ENCODE peak calls at places on chromosomes 7 and 10, in seven cellular contexts. One of them, this sample, is unnamed.

GRCh38 chr7:18663321-18663720 is 167.8 kb downstream of the HDAC9 start:
- DNase-seq in HCT116: no peak
- DNase-seq in effector memory CD4-positive, alpha-beta T cell: no peak
- DNase-seq in aorta: no peak
- DNase-seq in colonic mucosa: no peak
- DNase-seq in esophagus muscularis mucosa: no peak
- DNase-seq in fibroblast of lung: no peak
- DNase-seq in this sample: peak; percentile 34

GRCh38 chr7:111758332-111758731 is 196.0 kb upstream of the IMMP2L start:
- DNase-seq in effector memory CD4-positive, alpha-beta T cell: no peak
- DNase-seq in fibroblast of lung: no peak
- DNase-seq in colonic mucosa: no peak
- DNase-seq in aorta: no peak
- DNase-seq in HCT116: no peak
- DNase-seq in esophagus muscularis mucosa: no peak
- DNase-seq in this sample: no peak

GRCh38 chr10:118621304-118621942 is 26.0 kb upstream of the PRLHR start:
- DNase-seq in effector memory CD4-positive, alpha-beta T cell: no peak
- DNase-seq in esophagus muscularis mucosa: no peak
- DNase-seq in HCT116: no peak
- DNase-seq in fibroblast of lung: no peak
- DNase-seq in aorta: no peak
- DNase-seq in colonic mucosa: no peak
- DNase-seq in this sample: no peak

GRCh38 chr10:101843032-101843991 is at the start of gene KCNIP2:
- DNase-seq in fibroblast of lung: no peak
- DNase-seq in colonic mucosa: no peak
- DNase-seq in aorta: no peak
- DNase-seq in HCT116: no peak
- DNase-seq in esophagus muscularis mucosa: no peak
- DNase-seq in effector memory CD4-positive, alpha-beta T cell: peak; percentile 64
- DNase-seq in this sample: peak; percentile 88

GRCh38 chr10:128419466-128420019 is 293.3 kb upstream of the MKI67 start:
- DNase-seq in HCT116: no peak
- DNase-seq in fibroblast of lung: no peak
- DNase-seq in colonic mucosa: no peak
- DNase-seq in esophagus muscularis mucosa: peak; percentile 66
- DNase-seq in effector memory CD4-positive, alpha-beta T cell: no peak
- DNase-seq in aorta: no peak
- DNase-seq in this sample: no peak

GRCh38 chr10:48792687-48793096 is 108.0 kb downstream of the WDFY4 start:
- DNase-seq in fibroblast of lung: peak; percentile 87
- DNase-seq in aorta: no peak
- DNase-seq in HCT116: no peak
- DNase-seq in colonic mucosa: no peak
- DNase-seq in esophagus muscularis mucosa: peak; percentile 81
- DNase-seq in effector memory CD4-positive, alpha-beta T cell: no peak
- DNase-seq in this sample: no peak

GRCh38 chr7:108010377-108010776 is 7.4 kb upstream of the LAMB1 start:
- DNase-seq in aorta: no peak
- DNase-seq in colonic mucosa: no peak
- DNase-seq in fibroblast of lung: no peak
- DNase-seq in esophagus muscularis mucosa: no peak
- DNase-seq in effector memory CD4-positive, alpha-beta T cell: no peak
- DNase-seq in HCT116: no peak
- DNase-seq in this sample: no peak

GRCh38 chr10:18681366-18681765 is 22.1 kb downstream of the ARL5B start:
- DNase-seq in effector memory CD4-positive, alpha-beta T cell: no peak
- DNase-seq in colonic mucosa: no peak
- DNase-seq in HCT116: no peak
- DNase-seq in aorta: no peak
- DNase-seq in fibroblast of lung: peak; percentile 51
- DNase-seq in esophagus muscularis mucosa: no peak
- DNase-seq in this sample: no peak

GRCh38 chr7:139614886-139615285 is 91.4 kb downstream of the CLEC2L start:
- DNase-seq in aorta: no peak
- DNase-seq in HCT116: no peak
- DNase-seq in fibroblast of lung: no peak
- DNase-seq in effector memory CD4-positive, alpha-beta T cell: no peak
- DNase-seq in esophagus muscularis mucosa: no peak
- DNase-seq in colonic mucosa: no peak
- DNase-seq in this sample: no peak

GRCh38 chr10:35563266-35563891 is 41.8 kb upstream of the GJD4 start:
- DNase-seq in HCT116: peak; percentile 49
- DNase-seq in colonic mucosa: peak; percentile 45
- DNase-seq in aorta: no peak
- DNase-seq in effector memory CD4-positive, alpha-beta T cell: no peak
- DNase-seq in fibroblast of lung: peak; percentile 60
- DNase-seq in esophagus muscularis mucosa: peak; percentile 92
- DNase-seq in this sample: peak; percentile 83

GRCh38 chr7:2956526-2957368 is 86.9 kb downstream of the CARD11 start:
- DNase-seq in colonic mucosa: no peak
- DNase-seq in fibroblast of lung: peak; percentile 71
- DNase-seq in effector memory CD4-positive, alpha-beta T cell: no peak
- DNase-seq in esophagus muscularis mucosa: no peak
- DNase-seq in aorta: peak; percentile 17
- DNase-seq in HCT116: peak; percentile 15
- DNase-seq in this sample: no peak

GRCh38 chr7:105769951-105770628 is 106.3 kb downstream of the ATXN7L1 start:
- DNase-seq in esophagus muscularis mucosa: no peak
- DNase-seq in colonic mucosa: no peak
- DNase-seq in effector memory CD4-positive, alpha-beta T cell: no peak
- DNase-seq in fibroblast of lung: no peak
- DNase-seq in HCT116: peak; percentile 61
- DNase-seq in aorta: no peak
- DNase-seq in this sample: peak; percentile 35

GRCh38 chr10:120897343-120897742 is 46.2 kb downstream of the WDR11 start:
- DNase-seq in fibroblast of lung: no peak
- DNase-seq in esophagus muscularis mucosa: no peak
- DNase-seq in effector memory CD4-positive, alpha-beta T cell: no peak
- DNase-seq in colonic mucosa: no peak
- DNase-seq in HCT116: no peak
- DNase-seq in aorta: no peak
- DNase-seq in this sample: no peak

GRCh38 chr10:74743401-74743800 is 83.0 kb upstream of the KAT6B start:
- DNase-seq in HCT116: no peak
- DNase-seq in aorta: no peak
- DNase-seq in esophagus muscularis mucosa: no peak
- DNase-seq in fibroblast of lung: no peak
- DNase-seq in effector memory CD4-positive, alpha-beta T cell: no peak
- DNase-seq in colonic mucosa: no peak
- DNase-seq in this sample: no peak

GRCh38 chr10:77648472-77648871 is 10.9 kb upstream of the KCNMA1 start:
- DNase-seq in colonic mucosa: no peak
- DNase-seq in aorta: no peak
- DNase-seq in esophagus muscularis mucosa: no peak
- DNase-seq in effector memory CD4-positive, alpha-beta T cell: no peak
- DNase-seq in HCT116: no peak
- DNase-seq in fibroblast of lung: no peak
- DNase-seq in this sample: no peak

GRCh38 chr10:11647676-11648075 is 36.2 kb upstream of the USP6NL start:
- DNase-seq in fibroblast of lung: no peak
- DNase-seq in colonic mucosa: no peak
- DNase-seq in effector memory CD4-positive, alpha-beta T cell: no peak
- DNase-seq in esophagus muscularis mucosa: no peak
- DNase-seq in HCT116: no peak
- DNase-seq in aorta: no peak
- DNase-seq in this sample: no peak

GRCh38 chr10:123150986-123151738 is 3.0 kb upstream of the BUB3 start:
- DNase-seq in aorta: peak; percentile 73
- DNase-seq in effector memory CD4-positive, alpha-beta T cell: no peak
- DNase-seq in colonic mucosa: peak; percentile 31
- DNase-seq in fibroblast of lung: peak; percentile 19
- DNase-seq in esophagus muscularis mucosa: peak; percentile 90
- DNase-seq in HCT116: no peak
- DNase-seq in this sample: peak; percentile 82

GRCh38 chr7:80681272-80681885 is 42.9 kb downstream of the CD36 start:
- DNase-seq in HCT116: peak; percentile 45
- DNase-seq in effector memory CD4-positive, alpha-beta T cell: no peak
- DNase-seq in aorta: no peak
- DNase-seq in esophagus muscularis mucosa: no peak
- DNase-seq in colonic mucosa: no peak
- DNase-seq in fibroblast of lung: peak; percentile 23
- DNase-seq in this sample: no peak

GRCh38 chr10:79358811-79359210 is 11.5 kb downstream of the PPIF start:
- DNase-seq in fibroblast of lung: no peak
- DNase-seq in esophagus muscularis mucosa: no peak
- DNase-seq in effector memory CD4-positive, alpha-beta T cell: no peak
- DNase-seq in aorta: no peak
- DNase-seq in colonic mucosa: peak; percentile 75
- DNase-seq in HCT116: no peak
- DNase-seq in this sample: peak; percentile 12

GRCh38 chr10:106643521-106643920 is 521.0 kb downstream of the SORCS1 start:
- DNase-seq in esophagus muscularis mucosa: no peak
- DNase-seq in effector memory CD4-positive, alpha-beta T cell: no peak
- DNase-seq in fibroblast of lung: no peak
- DNase-seq in colonic mucosa: no peak
- DNase-seq in HCT116: no peak
- DNase-seq in aorta: no peak
- DNase-seq in this sample: no peak

GRCh38 chr7:22413211-22413610 is 56.3 kb upstream of the RAPGEF5 start:
- DNase-seq in fibroblast of lung: no peak
- DNase-seq in colonic mucosa: no peak
- DNase-seq in aorta: no peak
- DNase-seq in esophagus muscularis mucosa: no peak
- DNase-seq in effector memory CD4-positive, alpha-beta T cell: no peak
- DNase-seq in HCT116: no peak
- DNase-seq in this sample: no peak
- H3K27ac ChIP-seq in fibroblast of lung: no peak overlapping the region
- H3K27ac ChIP-seq in colonic mucosa: no peak overlapping the region
- H3K27ac ChIP-seq in aorta: no peak overlapping the region
- H3K27ac ChIP-seq in esophagus muscularis mucosa: no peak overlapping the region
- H3K27ac ChIP-seq in effector memory CD4-positive, alpha-beta T cell: no peak overlapping the region
- H3K27ac ChIP-seq in HCT116: no peak overlapping the region
- H3K27ac ChIP-seq in this sample: no peak overlapping the region

GRCh38 chr7:27242580-27243339 is at the start of gene EVX1:
- DNase-seq in esophagus muscularis mucosa: no peak
- DNase-seq in effector memory CD4-positive, alpha-beta T cell: peak; percentile 25
- DNase-seq in HCT116: no peak
- DNase-seq in fibroblast of lung: no peak
- DNase-seq in aorta: no peak
- DNase-seq in colonic mucosa: no peak
- DNase-seq in this sample: no peak
- H3K4me3 ChIP-seq in esophagus muscularis mucosa: peak within 1 kb of the TSS; percentile 15
- H3K4me3 ChIP-seq in effector memory CD4-positive, alpha-beta T cell: no peak within 1 kb of the TSS
- H3K4me3 ChIP-seq in HCT116: no peak within 1 kb of the TSS
- H3K4me3 ChIP-seq in fibroblast of lung: no peak within 1 kb of the TSS
- H3K4me3 ChIP-seq in aorta: no peak within 1 kb of the TSS
- H3K4me3 ChIP-seq in colonic mucosa: peak within 1 kb of the TSS; percentile 32
- H3K4me3 ChIP-seq in this sample: no peak within 1 kb of the TSS

GRCh38 chr7:71271203-71271602 is 139.3 kb downstream of the GALNT17 start:
- DNase-seq in colonic mucosa: no peak
- DNase-seq in HCT116: no peak
- DNase-seq in fibroblast of lung: no peak
- DNase-seq in aorta: no peak
- DNase-seq in effector memory CD4-positive, alpha-beta T cell: no peak
- DNase-seq in esophagus muscularis mucosa: no peak
- DNase-seq in this sample: no peak
- H3K4me1 ChIP-seq in colonic mucosa: no peaks in the 10 kb centered on the region
- H3K4me1 ChIP-seq in HCT116: no peaks in the 10 kb centered on the region
- H3K4me1 ChIP-seq in fibroblast of lung: no peaks in the 10 kb centered on the region
- H3K4me1 ChIP-seq in aorta: no peaks in the 10 kb centered on the region
- H3K4me1 ChIP-seq in effector memory CD4-positive, alpha-beta T cell: no peaks in the 10 kb centered on the region
- H3K4me1 ChIP-seq in esophagus muscularis mucosa: peaks cover 26% of the 10 kb centered on the region
- H3K4me1 ChIP-seq in this sample: no peaks in the 10 kb centered on the region

GRCh38 chr7:54354436-54354835 is 187.7 kb upstream of the VSTM2A start:
- DNase-seq in fibroblast of lung: no peak
- DNase-seq in colonic mucosa: no peak
- DNase-seq in aorta: no peak
- DNase-seq in HCT116: no peak
- DNase-seq in esophagus muscularis mucosa: no peak
- DNase-seq in effector memory CD4-positive, alpha-beta T cell: no peak
- DNase-seq in this sample: no peak

GRCh38 chr7:54343511-54343910 is 198.7 kb upstream of the VSTM2A start:
- DNase-seq in aorta: no peak
- DNase-seq in effector memory CD4-positive, alpha-beta T cell: no peak
- DNase-seq in colonic mucosa: no peak
- DNase-seq in fibroblast of lung: no peak
- DNase-seq in HCT116: no peak
- DNase-seq in esophagus muscularis mucosa: no peak
- DNase-seq in this sample: no peak

GRCh38 chr7:54345746-54346145 is 196.4 kb upstream of the VSTM2A start:
- DNase-seq in esophagus muscularis mucosa: no peak
- DNase-seq in aorta: no peak
- DNase-seq in fibroblast of lung: no peak
- DNase-seq in colonic mucosa: no peak
- DNase-seq in HCT116: no peak
- DNase-seq in effector memory CD4-positive, alpha-beta T cell: no peak
- DNase-seq in this sample: no peak

GRCh38 chr7:54349259-54349658 is 192.9 kb upstream of the VSTM2A start:
- DNase-seq in colonic mucosa: no peak
- DNase-seq in HCT116: no peak
- DNase-seq in effector memory CD4-positive, alpha-beta T cell: no peak
- DNase-seq in esophagus muscularis mucosa: no peak
- DNase-seq in fibroblast of lung: peak; percentile 9
- DNase-seq in aorta: no peak
- DNase-seq in this sample: no peak
- H3K27ac ChIP-seq in colonic mucosa: no peak overlapping the region
- H3K27ac ChIP-seq in HCT116: no peak overlapping the region
- H3K27ac ChIP-seq in effector memory CD4-positive, alpha-beta T cell: no peak overlapping the region
- H3K27ac ChIP-seq in esophagus muscularis mucosa: no peak overlapping the region
- H3K27ac ChIP-seq in fibroblast of lung: no peak overlapping the region
- H3K27ac ChIP-seq in aorta: no peak overlapping the region
- H3K27ac ChIP-seq in this sample: no peak overlapping the region

This sample was measured in spleen.